ENCODE peak calls at places on chromosome 22, in five cellular contexts. U is stimulated activated CD8-positive, alpha-beta memory T cell treated with anti-CD3 and anti-CD28 coated beads, Interleukin-2, amount 100 ng/mL, for 1 hour; R is brain microvascular endothelial cell; O is GM04504; X is bronchial epithelial cell. J is an unnamed sample.

GRCh38 chr22:27312567-27313507 is 488.7 kb downstream of the MN1 start:
- DNase-seq in U (no peak), R (peak; percentile 11), O (no peak), X (no peak), J (no peak)

GRCh38 chr22:48938741-48939140 is 888.9 kb downstream of the BRD1 start:
- DNase-seq in U (no peak), R (no peak), O (no peak), X (no peak), J (no peak)

GRCh38 chr22:20890975-20891374 is 26.2 kb upstream of the CRKL start:
- DNase-seq in U (no peak), R (no peak), O (no peak), X (no peak), J (no peak)

GRCh38 chr22:46224771-46225290 is 25.3 kb downstream of the CDPF1 start:
- DNase-seq in U (no peak), R (no peak), O (no peak), X (no peak), J (no peak)

GRCh38 chr22:27150530-27150909 is 493.1 kb downstream of the MIAT start:
- DNase-seq in U (no peak), R (no peak), O (no peak), X (peak; percentile 10), J (no peak)

GRCh38 chr22:46576556-46577351 is 39.3 kb upstream of the CELSR1 start:
- DNase-seq in U (peak; percentile 47), R (no peak), O (no peak), X (no peak), J (no peak)

GRCh38 chr22:47148956-47149748 is 386.7 kb downstream of the TBC1D22A start:
- DNase-seq in U (no peak), R (no peak), O (no peak), X (no peak), J (no peak)

GRCh38 chr22:32591620-32592019 is 117.0 kb downstream of the FBXO7 start:
- DNase-seq in U (no peak), R (peak; percentile 63), O (peak; percentile 86), X (no peak), J (peak; percentile 96)

GRCh38 chr22:22076937-22077703 is 94.5 kb upstream of the TOP3B start:
- DNase-seq in U (no peak), R (peak; percentile 11), O (no peak), X (peak; percentile 67), J (no peak)

J was measured in astrocyte.